ENCODE peak calls at places on chromosomes 2 and 18, in five cellular contexts. R, A, V, Q and K are unnamed samples.

GRCh38 chr2:234550511-234551107 is 53.7 kb upstream of the ARL4C start:
- DNase-seq in V (no peak), R (no peak), A (peak; percentile 62), Q (peak; percentile 85), K (peak; percentile 80)

GRCh38 chr2:231222318-231223000 is 24.0 kb downstream of the ARMC9 start:
- DNase-seq in V (peak; percentile 31), A (no peak), R (no peak), Q (no peak), K (peak; percentile 66)

GRCh38 chr2:204754898-204755297 is 209.6 kb downstream of the PARD3B start:
- DNase-seq in Q (no peak), V (no peak), A (no peak), R (no peak), K (no peak)

GRCh38 chr2:33275689-33276444 is 200.6 kb upstream of the RASGRP3 start:
- DNase-seq in V (no peak), R (no peak), Q (peak; percentile 49), A (no peak), K (no peak)

GRCh38 chr2:8537572-8538155 is 144.2 kb upstream of the ID2 start:
- DNase-seq in R (no peak), V (no peak), Q (no peak), A (no peak), K (no peak)

GRCh38 chr18:20960735-20961134 is 150.9 kb downstream of the ROCK1 start:
- DNase-seq in A (no peak), Q (no peak), R (no peak), V (no peak), K (no peak)

GRCh38 chr2:205145888-205146287 is 536.4 kb upstream of the NRP2 start:
- DNase-seq in Q (no peak), A (no peak), R (no peak), V (no peak), K (no peak)

GRCh38 chr2:224009605-224010330 is 29.3 kb downstream of the SERPINE2 start:
- DNase-seq in Q (no peak), R (no peak), A (no peak), V (no peak), K (no peak)

GRCh38 chr18:54672846-54673475 is 81.9 kb downstream of the DYNAP start:
- DNase-seq in A (no peak), R (no peak), Q (peak; percentile 15), V (no peak), K (no peak)

GRCh38 chr2:226795281-226796011 is 4.2 kb downstream of the IRS1 start:
- DNase-seq in A (no peak), Q (peak; percentile 3), R (no peak), V (no peak), K (no peak)

GRCh38 chr2:126720647-126721046 is 64.7 kb downstream of the GYPC start:
- DNase-seq in V (no peak), A (peak; percentile 11), Q (no peak), R (no peak), K (no peak)

GRCh38 chr2:3171564-3172264 is 205.9 kb downstream of the EIPR1 start:
- DNase-seq in V (no peak), R (no peak), Q (no peak), A (no peak), K (no peak)

GRCh38 chr2:136381245-136381644 is 263.3 kb upstream of the CXCR4 start:
- DNase-seq in Q (no peak), V (no peak), R (no peak), A (no peak), K (no peak)
- TF ChIP-seq CTCF in Q (no peak), V (no peak), R (no peak), A (no peak), K (no peak)

GRCh38 chr2:53778536-53779162 is 8.1 kb downstream of the ASB3 start:
- DNase-seq in A (no peak), Q (no peak), V (no peak), R (no peak), K (no peak)
- TF ChIP-seq CTCF in A (no peak), Q (no peak), V (no peak), R (no peak), K (no peak)

GRCh38 chr2:25856377-25856776 is 21.9 kb downstream of the ASXL2 start:
- DNase-seq in R (no peak), Q (no peak), A (no peak), V (no peak), K (no peak)
- TF ChIP-seq CTCF in R (no peak), Q (no peak), A (no peak), V (no peak), K (no peak)

DNA sequence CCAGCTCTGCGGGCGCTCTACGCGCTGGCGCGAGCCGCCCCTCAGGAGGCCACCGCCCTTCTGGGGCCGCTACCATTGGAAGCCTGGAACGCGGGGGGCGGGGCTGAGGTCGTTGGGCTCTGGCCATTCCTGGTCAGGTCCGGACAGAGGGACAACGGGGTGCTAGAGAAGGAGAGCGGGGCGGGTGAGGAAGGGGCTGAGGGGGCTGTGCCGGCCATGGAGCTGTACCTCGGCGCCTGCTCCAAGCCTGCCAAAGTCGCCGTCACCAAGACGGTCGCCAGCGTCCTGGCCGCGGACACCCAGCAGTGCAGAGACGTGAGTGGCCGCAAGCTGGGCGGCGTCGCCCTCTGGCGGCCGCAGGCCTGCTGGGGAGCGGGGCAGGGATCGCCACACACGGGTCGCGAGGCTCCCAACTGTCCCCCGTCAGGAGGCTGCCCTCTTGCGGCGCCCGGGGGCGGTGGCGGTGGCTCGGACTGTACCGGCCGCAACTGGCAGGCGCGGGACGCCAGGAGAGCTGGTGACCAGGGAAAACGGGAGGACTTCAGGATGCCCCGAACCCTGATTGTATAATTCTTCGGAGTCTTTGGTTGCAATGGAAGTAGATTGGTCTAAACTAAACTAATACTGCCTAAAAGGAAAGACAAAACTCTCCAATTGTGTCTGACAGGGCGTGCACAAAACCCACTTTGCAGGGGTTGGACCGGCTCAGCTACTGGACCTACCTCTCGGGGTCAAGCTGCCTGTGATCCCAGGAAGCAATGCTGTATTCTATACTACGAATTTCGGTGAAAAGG is at the start of gene FSIP2:
- DNase-seq in R (no peak), Q (no peak), A (peak; percentile 30), V (peak; percentile 19), K (peak; percentile 88)
- TF ChIP-seq CTCF in R (no peak), Q (no peak), A (no peak), V (peak; percentile 85), K (peak; percentile 95)

DNA sequence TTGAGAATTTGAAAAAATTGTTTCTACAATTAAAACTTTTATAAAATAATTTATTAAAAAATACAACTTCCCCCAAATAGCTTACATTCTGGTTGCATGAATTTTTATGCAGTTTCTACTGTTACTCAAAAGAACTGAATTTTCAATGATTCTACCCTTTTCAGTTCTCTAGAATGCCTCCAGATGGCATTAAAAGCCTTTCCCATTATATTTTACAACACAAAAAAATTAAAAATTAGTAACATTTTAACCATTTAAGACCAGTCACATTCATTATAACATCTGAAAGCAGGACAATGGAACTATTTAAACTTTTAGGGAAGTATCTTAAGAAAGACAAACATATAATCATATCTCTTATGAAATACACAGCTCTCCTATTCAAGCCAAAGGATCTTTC is 236.0 kb upstream of the REV1 start:
- DNase-seq in R (no peak), V (no peak), Q (no peak), A (no peak), K (no peak)
- TF ChIP-seq CTCF in R (no peak), V (no peak), Q (peak; percentile 28), A (no peak), K (no peak)

DNA sequence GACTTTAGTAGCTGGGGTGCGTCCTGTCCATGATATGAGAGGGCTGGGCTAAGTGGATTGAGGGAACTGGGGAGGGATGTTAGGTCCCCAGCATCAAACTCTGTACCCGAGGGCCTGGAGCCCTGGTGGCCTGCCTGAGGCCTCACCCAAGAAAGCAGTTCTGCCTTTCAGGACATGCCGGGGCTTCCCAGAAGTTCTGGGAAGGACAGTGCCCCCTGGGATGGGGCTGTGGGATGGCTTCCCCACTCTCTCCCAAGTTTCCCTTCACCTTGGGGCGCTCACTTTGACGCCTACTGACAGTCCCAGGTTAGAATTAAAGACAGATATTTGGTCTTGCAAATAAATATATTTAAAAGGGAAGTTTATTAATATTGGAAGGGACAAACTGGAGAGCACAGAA is 1.8 kb downstream of the OXER1 start:
- DNase-seq in A (no peak), Q (no peak), V (no peak), R (no peak), K (no peak)
- TF ChIP-seq CTCF in A (no peak), Q (no peak), V (no peak), R (no peak), K (no peak)

DNA sequence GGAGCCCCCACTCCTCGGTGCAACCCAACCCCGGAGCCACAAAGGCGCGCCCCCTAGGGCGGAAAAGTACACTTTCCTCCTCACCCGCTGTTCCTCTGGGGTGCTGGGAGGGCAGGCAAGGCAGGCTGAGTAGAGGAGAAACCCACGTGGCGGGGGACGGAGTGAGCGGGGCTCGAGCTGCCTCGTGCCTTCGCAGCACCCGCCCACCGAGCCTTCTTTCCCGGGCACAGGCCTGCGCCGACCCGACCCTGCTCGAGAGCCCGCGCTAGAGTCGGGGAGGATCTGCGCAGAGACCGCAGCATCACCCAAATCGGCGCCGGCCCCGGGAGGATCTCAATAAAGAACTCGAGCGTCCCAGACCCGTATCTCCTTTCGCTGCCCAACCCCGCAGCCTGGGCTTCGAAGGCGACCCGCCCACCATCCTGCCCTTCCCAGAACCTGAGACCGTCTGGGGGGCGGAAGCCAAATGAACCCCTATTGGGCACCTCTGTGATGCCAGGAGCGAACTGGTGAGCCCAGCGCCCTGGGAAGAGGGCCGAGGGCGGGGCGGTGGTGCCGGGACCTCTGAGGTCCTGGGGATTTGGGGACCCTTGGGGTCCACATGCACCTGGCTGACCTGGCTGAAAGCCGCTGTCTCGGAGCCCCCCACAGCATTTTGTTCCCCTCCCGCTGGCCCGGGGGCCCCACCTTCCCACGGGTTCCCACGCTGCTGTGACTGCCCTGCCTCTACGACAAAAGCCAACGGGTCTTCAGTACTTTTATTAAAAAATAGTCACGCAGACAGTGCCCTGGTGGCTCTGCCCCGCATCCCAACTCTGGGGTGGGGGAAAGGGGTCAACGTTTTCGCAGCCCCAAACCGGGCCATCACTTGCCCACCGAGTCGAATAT is 1.3 kb downstream of the UCN start:
- DNase-seq in R (no peak), Q (no peak), A (no peak), V (no peak), K (peak; percentile 56)
- TF ChIP-seq CTCF in R (no peak), Q (no peak), A (no peak), V (no peak), K (no peak)

GRCh38 chr18:44098551-44099098 is 582.1 kb upstream of the SETBP1 start:
- DNase-seq in Q (peak; percentile 25), R (no peak), A (no peak), V (no peak), K (peak; percentile 5)
- TF ChIP-seq CTCF in Q (peak; percentile 48), R (no peak), A (no peak), V (peak; percentile 34), K (peak; percentile 5)